ENCODE peak calls at places on chromosomes 16 and 17, in six cellular contexts. One of them, this sample, is unnamed.

GRCh38 chr17:45020354-45021138 is 30.9 kb downstream of the DCAKD start:
- DNase-seq in Calu3: peak
- DNase-seq in mucosa of descending colon: peak
- DNase-seq in astrocyte of the cerebellum: peak
- DNase-seq in B cell: no peak
- DNase-seq in left lung: no peak
- DNase-seq in this sample: no peak

GRCh38 chr17:44828919-44829557 is 1.0 kb downstream of the GJC1 start:
- DNase-seq in mucosa of descending colon: no peak
- DNase-seq in Calu3: no peak
- DNase-seq in astrocyte of the cerebellum: no peak
- DNase-seq in B cell: no peak
- DNase-seq in left lung: no peak
- DNase-seq in this sample: no peak

GRCh38 chr17:2624292-2624731 is 30.9 kb downstream of the PAFAH1B1 start:
- DNase-seq in Calu3: no peak
- DNase-seq in astrocyte of the cerebellum: no peak
- DNase-seq in left lung: no peak
- DNase-seq in B cell: peak
- DNase-seq in mucosa of descending colon: no peak
- DNase-seq in this sample: no peak

GRCh38 chr17:75814900-75815373 is 29.3 kb downstream of the UNC13D start:
- DNase-seq in left lung: no peak
- DNase-seq in mucosa of descending colon: no peak
- DNase-seq in B cell: no peak
- DNase-seq in astrocyte of the cerebellum: peak
- DNase-seq in Calu3: no peak
- DNase-seq in this sample: no peak

GRCh38 chr16:19864566-19864965 is 20.1 kb downstream of the GPRC5B start:
- DNase-seq in mucosa of descending colon: no peak
- DNase-seq in left lung: no peak
- DNase-seq in B cell: no peak
- DNase-seq in Calu3: no peak
- DNase-seq in astrocyte of the cerebellum: no peak
- DNase-seq in this sample: no peak

GRCh38 chr17:48556534-48557401 is 11.9 kb upstream of the HOXB2 start:
- DNase-seq in Calu3: no peak
- DNase-seq in B cell: no peak
- DNase-seq in mucosa of descending colon: no peak
- DNase-seq in left lung: no peak
- DNase-seq in astrocyte of the cerebellum: no peak
- DNase-seq in this sample: no peak

GRCh38 chr17:7867881-7868329 is 10.1 kb downstream of the CYB5D1 start:
- DNase-seq in astrocyte of the cerebellum: no peak
- DNase-seq in B cell: no peak
- DNase-seq in Calu3: no peak
- DNase-seq in left lung: no peak
- DNase-seq in mucosa of descending colon: no peak
- DNase-seq in this sample: no peak

GRCh38 chr16:80120899-80121521 is 419.8 kb upstream of the DYNLRB2 start:
- DNase-seq in Calu3: no peak
- DNase-seq in left lung: no peak
- DNase-seq in astrocyte of the cerebellum: no peak
- DNase-seq in B cell: no peak
- DNase-seq in mucosa of descending colon: no peak
- DNase-seq in this sample: no peak

GRCh38 chr17:4856271-4856936 is 23.3 kb downstream of the MINK1 start:
- DNase-seq in B cell: no peak
- DNase-seq in left lung: no peak
- DNase-seq in astrocyte of the cerebellum: no peak
- DNase-seq in mucosa of descending colon: no peak
- DNase-seq in Calu3: no peak
- DNase-seq in this sample: no peak

GRCh38 chr16:14486520-14487303 is 143.3 kb downstream of the PARN start:
- DNase-seq in Calu3: peak
- DNase-seq in mucosa of descending colon: peak
- DNase-seq in left lung: peak
- DNase-seq in B cell: no peak
- DNase-seq in astrocyte of the cerebellum: peak
- DNase-seq in this sample: no peak

GRCh38 chr16:14487579-14487978 is 142.5 kb downstream of the PARN start:
- DNase-seq in left lung: no peak
- DNase-seq in astrocyte of the cerebellum: no peak
- DNase-seq in mucosa of descending colon: peak
- DNase-seq in B cell: no peak
- DNase-seq in Calu3: no peak
- DNase-seq in this sample: no peak

GRCh38 chr16:14490281-14490680 is 139.8 kb downstream of the PARN start:
- DNase-seq in astrocyte of the cerebellum: no peak
- DNase-seq in left lung: no peak
- DNase-seq in mucosa of descending colon: no peak
- DNase-seq in Calu3: no peak
- DNase-seq in B cell: no peak
- DNase-seq in this sample: no peak

GRCh38 chr16:14491831-14492529 is 138.1 kb downstream of the PARN start:
- DNase-seq in left lung: no peak
- DNase-seq in astrocyte of the cerebellum: no peak
- DNase-seq in B cell: no peak
- DNase-seq in mucosa of descending colon: no peak
- DNase-seq in Calu3: no peak
- DNase-seq in this sample: no peak

GRCh38 chr16:14489460-14489859 is 140.6 kb downstream of the PARN start:
- DNase-seq in B cell: no peak
- DNase-seq in left lung: no peak
- DNase-seq in Calu3: peak
- DNase-seq in mucosa of descending colon: no peak
- DNase-seq in astrocyte of the cerebellum: no peak
- DNase-seq in this sample: no peak
- TF ChIP-seq CTCF in B cell: no peak
- TF ChIP-seq CTCF in left lung: no peak
- TF ChIP-seq CTCF in Calu3: peak
- TF ChIP-seq CTCF in mucosa of descending colon: no peak
- TF ChIP-seq CTCF in astrocyte of the cerebellum: peak
- TF ChIP-seq CTCF in this sample: no peak

GRCh38 chr17:34780438-34780837 is 180.8 kb downstream of the CCT6B start:
- DNase-seq in B cell: no peak
- DNase-seq in mucosa of descending colon: no peak
- DNase-seq in Calu3: no peak
- DNase-seq in left lung: no peak
- DNase-seq in astrocyte of the cerebellum: no peak
- DNase-seq in this sample: no peak
- TF ChIP-seq CTCF in B cell: no peak
- TF ChIP-seq CTCF in mucosa of descending colon: no peak
- TF ChIP-seq CTCF in Calu3: no peak
- TF ChIP-seq CTCF in left lung: no peak
- TF ChIP-seq CTCF in astrocyte of the cerebellum: no peak
- TF ChIP-seq CTCF in this sample: no peak

GRCh38 chr16:719815-720506 is 985 bp upstream of the ANTKMT start:
- DNase-seq in mucosa of descending colon: no peak
- DNase-seq in B cell: no peak
- DNase-seq in left lung: no peak
- DNase-seq in astrocyte of the cerebellum: no peak
- DNase-seq in Calu3: peak
- DNase-seq in this sample: no peak
- TF ChIP-seq CTCF in mucosa of descending colon: no peak
- TF ChIP-seq CTCF in B cell: no peak
- TF ChIP-seq CTCF in left lung: no peak
- TF ChIP-seq CTCF in astrocyte of the cerebellum: peak
- TF ChIP-seq CTCF in Calu3: peak
- TF ChIP-seq CTCF in this sample: no peak

DNA sequence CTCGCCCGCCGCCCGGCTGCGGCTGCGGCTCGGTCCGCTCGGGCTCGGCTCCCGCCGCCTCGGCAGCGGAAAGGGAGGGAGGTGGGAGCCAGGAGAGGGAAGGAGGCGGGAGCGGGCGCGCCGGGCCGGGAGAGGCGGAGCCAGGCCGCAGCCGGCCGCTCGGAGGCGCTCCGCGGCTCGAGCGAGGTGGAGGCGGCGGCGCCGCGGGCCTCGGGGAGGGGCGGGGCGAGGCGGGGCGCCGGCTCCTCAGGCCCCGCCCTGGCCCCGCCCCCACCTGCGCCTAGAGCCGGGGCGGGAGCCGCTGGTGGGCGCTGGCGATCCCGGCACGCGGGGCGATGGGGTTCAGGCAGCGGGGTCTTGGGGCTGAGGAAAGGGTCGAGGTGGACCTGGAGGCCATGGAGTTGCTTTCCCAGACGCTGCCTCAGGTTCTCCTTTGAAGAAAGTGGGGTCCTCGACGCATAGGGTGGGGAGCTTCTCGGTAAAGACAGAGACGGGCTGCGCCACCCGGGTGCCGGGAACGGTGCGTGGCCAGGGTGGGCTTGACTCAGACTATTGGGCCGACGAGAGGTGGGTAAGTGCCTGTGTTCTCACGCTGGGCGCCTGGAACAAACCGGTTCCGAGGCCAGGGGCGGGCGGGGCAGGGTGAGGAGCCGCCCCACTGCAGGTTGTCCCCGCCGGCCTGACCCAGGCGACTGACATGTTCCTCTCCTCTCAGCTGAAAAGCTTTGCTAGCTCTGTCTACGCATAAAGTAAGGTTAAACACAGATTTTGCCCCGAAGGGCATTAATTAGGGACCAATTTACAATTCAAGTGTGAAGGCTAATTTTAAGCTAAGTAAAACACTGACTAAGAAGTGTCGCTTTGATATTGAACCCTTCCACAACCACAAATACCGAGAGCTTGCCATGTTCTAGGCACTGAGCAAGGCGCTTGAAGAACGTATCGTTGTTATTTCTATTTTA is at the start of gene CMTM4:
- DNase-seq in Calu3: peak
- DNase-seq in B cell: peak
- DNase-seq in left lung: peak
- DNase-seq in mucosa of descending colon: peak
- DNase-seq in astrocyte of the cerebellum: peak
- DNase-seq in this sample: peak
- TF ChIP-seq CTCF in Calu3: no peak
- TF ChIP-seq CTCF in B cell: peak
- TF ChIP-seq CTCF in left lung: no peak
- TF ChIP-seq CTCF in mucosa of descending colon: no peak
- TF ChIP-seq CTCF in astrocyte of the cerebellum: peak
- TF ChIP-seq CTCF in this sample: peak

GRCh38 chr17:17044846-17045561 is 2.7 kb downstream of the MPRIP start:
- DNase-seq in mucosa of descending colon: no peak
- DNase-seq in astrocyte of the cerebellum: peak
- DNase-seq in B cell: peak
- DNase-seq in left lung: no peak
- DNase-seq in Calu3: no peak
- DNase-seq in this sample: peak

GRCh38 chr17:17050346-17051345 is 8.4 kb downstream of the MPRIP start:
- DNase-seq in astrocyte of the cerebellum: no peak
- DNase-seq in left lung: no peak
- DNase-seq in B cell: no peak
- DNase-seq in Calu3: no peak
- DNase-seq in mucosa of descending colon: no peak
- DNase-seq in this sample: no peak

GRCh38 chr17:17051380-17051779 is 9.1 kb downstream of the MPRIP start:
- DNase-seq in mucosa of descending colon: no peak
- DNase-seq in B cell: no peak
- DNase-seq in Calu3: no peak
- DNase-seq in left lung: no peak
- DNase-seq in astrocyte of the cerebellum: no peak
- DNase-seq in this sample: no peak

GRCh38 chr17:17051791-17052461 is 9.7 kb downstream of the MPRIP start:
- DNase-seq in Calu3: no peak
- DNase-seq in B cell: no peak
- DNase-seq in left lung: no peak
- DNase-seq in astrocyte of the cerebellum: no peak
- DNase-seq in mucosa of descending colon: peak
- DNase-seq in this sample: no peak

GRCh38 chr17:17048106-17048505 is 5.8 kb downstream of the MPRIP start:
- DNase-seq in left lung: no peak
- DNase-seq in astrocyte of the cerebellum: no peak
- DNase-seq in B cell: no peak
- DNase-seq in mucosa of descending colon: no peak
- DNase-seq in Calu3: no peak
- DNase-seq in this sample: no peak
- TF ChIP-seq CTCF in left lung: no peak
- TF ChIP-seq CTCF in astrocyte of the cerebellum: no peak
- TF ChIP-seq CTCF in B cell: no peak
- TF ChIP-seq CTCF in mucosa of descending colon: no peak
- TF ChIP-seq CTCF in Calu3: no peak
- TF ChIP-seq CTCF in this sample: no peak

GRCh38 chr16:30395155-30395991 is at the start of gene ZNF48:
- DNase-seq in astrocyte of the cerebellum: peak
- DNase-seq in Calu3: peak
- DNase-seq in mucosa of descending colon: peak
- DNase-seq in left lung: peak
- DNase-seq in B cell: peak
- DNase-seq in this sample: peak
- TF ChIP-seq CTCF in astrocyte of the cerebellum: peak
- TF ChIP-seq CTCF in Calu3: peak
- TF ChIP-seq CTCF in mucosa of descending colon: peak
- TF ChIP-seq CTCF in left lung: no peak
- TF ChIP-seq CTCF in B cell: peak
- TF ChIP-seq CTCF in this sample: peak

GRCh38 chr16:17362946-17363345 is 107.8 kb downstream of the XYLT1 start:
- DNase-seq in B cell: no peak
- DNase-seq in mucosa of descending colon: no peak
- DNase-seq in left lung: no peak
- DNase-seq in astrocyte of the cerebellum: no peak
- DNase-seq in Calu3: no peak
- DNase-seq in this sample: no peak
- TF ChIP-seq CTCF in B cell: no peak
- TF ChIP-seq CTCF in mucosa of descending colon: no peak
- TF ChIP-seq CTCF in left lung: no peak
- TF ChIP-seq CTCF in astrocyte of the cerebellum: no peak
- TF ChIP-seq CTCF in Calu3: no peak
- TF ChIP-seq CTCF in this sample: no peak

DNA sequence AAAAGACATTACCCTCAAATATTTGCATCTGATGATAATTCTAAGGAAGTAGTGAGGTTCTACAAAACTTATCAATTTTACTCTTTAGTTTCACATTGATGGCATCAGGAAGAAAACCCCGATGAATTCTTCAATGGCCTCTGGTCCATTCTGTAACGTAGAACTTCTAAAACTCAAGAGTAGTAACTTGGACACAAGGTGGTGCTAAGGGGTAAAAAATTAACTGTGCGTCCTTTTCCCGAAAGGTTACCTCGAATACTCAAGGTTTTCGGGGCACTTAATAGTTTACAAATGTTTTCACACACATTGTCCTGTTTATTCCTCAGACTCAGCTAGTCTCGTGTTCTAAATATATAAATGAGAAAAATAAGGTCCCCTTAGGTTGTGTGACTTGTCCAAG is 517.3 kb upstream of the ZFHX3 start:
- DNase-seq in astrocyte of the cerebellum: no peak
- DNase-seq in mucosa of descending colon: no peak
- DNase-seq in Calu3: peak
- DNase-seq in B cell: no peak
- DNase-seq in left lung: no peak
- DNase-seq in this sample: no peak
- TF ChIP-seq CTCF in astrocyte of the cerebellum: peak
- TF ChIP-seq CTCF in mucosa of descending colon: no peak
- TF ChIP-seq CTCF in Calu3: no peak
- TF ChIP-seq CTCF in B cell: no peak
- TF ChIP-seq CTCF in left lung: no peak
- TF ChIP-seq CTCF in this sample: no peak

This sample was measured in GM20000.